ENCODE peak calls at places on chromosomes 5 and 9, in nine cellular contexts. H is BE2C; Z is ovary; U is adipocyte; T is mesendoderm; R is pancreas; Q is CD8-positive, alpha-beta memory T cell; O is uterus; D is heart left ventricle. C is an unnamed sample.

GRCh38 chr9:30075451-30076199 is 2308.8 kb upstream of the ACO1 start:
- DNase-seq in Z (no peak), R (no peak), Q (no peak), O (no peak), U (no peak), H (no peak), D (no peak), T (peak; percentile 60), C (peak; percentile 1)

GRCh38 chr5:149816661-149817060 is 86.6 kb downstream of the PPARGC1B start:
- DNase-seq in Q (no peak), Z (no peak), T (no peak), O (no peak), D (no peak), R (no peak), H (no peak), U (no peak), C (no peak)

GRCh38 chr5:35363387-35363965 is 133.2 kb upstream of the PRLR start:
- DNase-seq in D (no peak), R (no peak), O (no peak), T (no peak), Z (no peak), H (no peak), Q (no peak), U (no peak), C (no peak)

GRCh38 chr5:116583085-116583766 is 8.6 kb upstream of the SEMA6A start:
- DNase-seq in H (no peak), Z (no peak), R (no peak), U (no peak), D (no peak), T (no peak), Q (no peak), O (no peak), C (no peak)

GRCh38 chr5:38751103-38751502 is 94.7 kb upstream of the OSMR start:
- DNase-seq in H (peak; percentile 18), T (peak; percentile 53), Z (no peak), O (no peak), U (no peak), D (no peak), R (no peak), Q (no peak), C (no peak)

GRCh38 chr5:122951658-122952057 is 84.9 kb downstream of the PPIC start:
- DNase-seq in T (no peak), Q (no peak), D (no peak), U (peak; percentile 5), O (no peak), H (no peak), Z (no peak), R (no peak), C (no peak)

GRCh38 chr9:133508046-133508445 is 16.7 kb downstream of the MYMK start:
- DNase-seq in H (no peak), Z (no peak), R (peak; percentile 20), D (no peak), O (no peak), T (no peak), Q (no peak), U (no peak), C (no peak)

GRCh38 chr9:20804476-20805253 is 120.6 kb downstream of the FOCAD start:
- DNase-seq in R (no peak), T (no peak), U (no peak), H (no peak), D (no peak), Q (no peak), O (no peak), Z (no peak), C (no peak)

GRCh38 chr9:112526973-112527372 is 40.3 kb downstream of the KIAA1958 start:
- DNase-seq in Q (no peak), O (no peak), U (no peak), D (no peak), Z (no peak), T (no peak), H (no peak), R (no peak), C (no peak)

DNA sequence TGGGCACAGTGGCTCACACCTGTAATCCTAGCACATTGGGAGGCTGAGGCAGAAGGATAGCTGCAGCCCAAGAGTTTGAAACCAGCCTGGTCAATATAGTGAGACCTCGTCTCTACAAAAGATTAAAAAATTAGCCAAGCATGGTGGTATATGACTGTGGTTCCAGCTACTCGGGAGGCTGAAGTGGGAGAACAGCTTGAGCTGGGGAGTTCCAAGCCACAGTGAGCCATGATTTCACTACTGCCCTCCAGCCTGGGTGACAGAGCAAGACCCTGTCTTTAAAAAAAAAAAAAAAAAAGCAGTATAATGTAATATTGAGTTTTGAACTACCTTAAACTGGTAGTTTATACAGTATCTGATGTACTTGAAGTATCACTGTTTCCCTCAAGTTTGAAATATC is 358.4 kb downstream of the EBF1 start:
- DNase-seq in Q (no peak), D (no peak), U (no peak), R (no peak), H (no peak), O (no peak), T (no peak), Z (no peak), C (no peak)
- H3K27me3 ChIP-seq in Q (no peaks in the 10 kb centered on the region), D (no peaks in the 10 kb centered on the region), U (no peaks in the 10 kb centered on the region), R (no peaks in the 10 kb centered on the region), H (no peaks in the 10 kb centered on the region), O (no peaks in the 10 kb centered on the region), T (no peaks in the 10 kb centered on the region), Z (no peaks in the 10 kb centered on the region), C (no peaks in the 10 kb centered on the region)

GRCh38 chr9:128429505-128430086 is 8.9 kb downstream of the CERCAM start:
- DNase-seq in T (no peak), U (no peak), D (no peak), Q (no peak), Z (no peak), H (no peak), O (no peak), R (no peak), C (no peak)
- H3K4me3 ChIP-seq in T (no peak overlapping the region), U (no peak overlapping the region), D (no peak overlapping the region), Q (no peak overlapping the region), Z (no peak overlapping the region), H (no peak overlapping the region), O (no peak overlapping the region), R (no peak overlapping the region), C (no peak overlapping the region)

GRCh38 chr5:159106193-159106568 is 6.5 kb upstream of the EBF1 start:
- DNase-seq in Z (no peak), O (no peak), T (no peak), R (no peak), H (no peak), Q (no peak), U (no peak), D (no peak), C (no peak)
- H3K27me3 ChIP-seq in Z (no peaks in the 10 kb centered on the region), O (no peaks in the 10 kb centered on the region), T (peaks cover 47% of the 10 kb centered on the region), R (no peaks in the 10 kb centered on the region), H (no peaks in the 10 kb centered on the region), Q (peaks cover 24% of the 10 kb centered on the region), U (no peaks in the 10 kb centered on the region), D (peaks cover 13% of the 10 kb centered on the region), C (peaks cover 30% of the 10 kb centered on the region)

DNA sequence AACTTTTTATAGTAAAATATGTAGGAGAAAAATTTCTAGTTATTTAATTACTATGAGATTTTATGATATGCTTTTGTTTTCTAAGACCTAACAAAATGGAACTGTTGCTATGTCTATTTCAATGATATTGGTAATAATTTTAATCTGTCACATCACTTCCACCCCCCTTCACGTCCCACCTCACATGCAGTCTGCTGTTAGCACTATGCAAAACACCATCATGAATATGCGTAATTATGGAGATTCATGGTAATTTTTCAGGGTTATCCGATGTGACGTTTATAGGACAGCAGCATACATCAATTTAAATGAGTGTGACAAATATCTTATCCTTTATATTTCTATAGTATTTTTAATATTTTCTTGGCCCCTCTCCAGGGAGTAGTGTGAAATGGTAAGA is 283.8 kb upstream of the TMEM161B start:
- DNase-seq in H (no peak), R (no peak), D (no peak), T (no peak), O (no peak), U (no peak), Q (no peak), Z (no peak), C (no peak)
- H3K4me3 ChIP-seq in H (no peak overlapping the region), R (no peak overlapping the region), D (no peak overlapping the region), T (no peak overlapping the region), O (no peak overlapping the region), U (no peak overlapping the region), Q (no peak overlapping the region), Z (no peak overlapping the region), C (no peak overlapping the region)

DNA sequence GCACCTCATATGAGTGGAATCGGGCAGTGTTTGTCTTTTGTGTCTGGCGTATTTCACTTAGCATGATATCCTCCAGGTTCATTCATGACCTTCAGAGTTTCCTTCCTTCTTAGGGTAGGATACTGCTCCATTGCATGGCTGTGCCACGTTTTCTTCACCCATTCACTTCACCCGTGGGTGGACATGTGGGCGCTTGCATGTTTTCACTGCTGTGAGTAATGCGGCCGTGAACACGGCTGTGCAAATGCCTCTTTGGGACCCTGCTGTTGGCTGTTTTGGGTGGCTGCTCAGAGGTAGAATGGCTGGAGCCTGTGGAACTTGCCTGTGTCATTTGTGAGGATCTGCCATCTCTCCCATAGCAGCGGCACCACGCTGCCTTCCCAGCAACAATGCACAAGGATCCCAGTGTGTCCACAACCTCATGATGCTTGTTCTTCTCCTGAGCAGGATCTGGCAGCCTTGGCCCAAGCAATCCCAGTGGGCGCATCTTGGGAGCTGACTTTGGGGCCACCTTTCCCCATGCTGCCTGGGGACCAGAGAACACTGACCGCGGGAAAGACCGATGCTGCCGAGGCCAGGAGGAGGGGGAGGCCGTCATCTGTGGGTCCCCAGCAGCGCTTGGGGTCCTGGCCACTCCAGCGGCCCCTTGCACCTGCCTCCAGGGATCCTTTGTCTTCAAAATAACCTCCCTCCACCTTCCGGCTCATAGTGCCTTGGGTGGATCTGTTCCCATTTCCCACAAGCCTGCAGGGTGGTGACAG is 2.3 kb upstream of the SCGB3A1 start:
- DNase-seq in D (no peak), Q (no peak), U (no peak), T (no peak), Z (no peak), O (no peak), H (no peak), R (no peak), C (no peak)
- H3K27me3 ChIP-seq in D (peaks cover 21% of the 10 kb centered on the region), Q (no peaks in the 10 kb centered on the region), U (peaks cover 29% of the 10 kb centered on the region), T (peaks cover 18% of the 10 kb centered on the region), Z (no peaks in the 10 kb centered on the region), O (peaks cover 3% of the 10 kb centered on the region), H (peaks cover 38% of the 10 kb centered on the region), R (no peaks in the 10 kb centered on the region), C (peaks cover 6% of the 10 kb centered on the region)

C was measured in CD4-positive, alpha-beta memory T cell.